ENCODE peak calls at places on chromosomes 12 and 14, in eight cellular contexts. I is dorsolateral prefrontal cortex, G is left ventricle myocardium inferior, E is breast epithelium, H is fibroblast of lung, B is heart right ventricle, U is OCI-LY7, Z is lower lobe of right lung. X is an unnamed sample.
A peak's percentile ranks its signal among the peaks of the same experiment; 100 is the strongest.

GRCh38 chr12:76706761-76707160 is 57.2 kb upstream of the ZDHHC17 start:
- DNase-seq in E (no peak), H (peak; percentile 55), G (no peak), B (no peak), Z (no peak), I (no peak), U (no peak), X (no peak)

GRCh38 chr14:88791252-88791621 is 1.5 kb downstream of the EML5 start:
- DNase-seq in H (no peak), E (no peak), I (no peak), U (no peak), B (no peak), G (no peak), Z (no peak), X (no peak)

GRCh38 chr12:3202734-3203446 is 125.7 kb downstream of the TSPAN9 start:
- DNase-seq in G (no peak), I (peak; percentile 35), H (no peak), U (peak; percentile 49), E (no peak), Z (no peak), B (peak; percentile 78), X (no peak)

GRCh38 chr12:105256011-105256410 is 20.0 kb upstream of the APPL2 start:
- DNase-seq in H (peak; percentile 68), U (no peak), B (no peak), E (no peak), Z (no peak), G (no peak), I (no peak), X (no peak)

GRCh38 chr14:78644824-78645559 is 474.8 kb downstream of the NRXN3 start:
- DNase-seq in H (no peak), B (no peak), Z (no peak), I (no peak), G (no peak), U (no peak), E (no peak), X (no peak)

GRCh38 chr14:23577004-23577681 is 1.4 kb downstream of the JPH4 start:
- DNase-seq in I (no peak), G (no peak), Z (no peak), E (no peak), H (no peak), B (no peak), U (no peak), X (no peak)

GRCh38 chr12:32331133-32331532 is 68.2 kb upstream of the FGD4 start:
- DNase-seq in B (no peak), I (no peak), U (no peak), Z (no peak), G (no peak), H (peak; percentile 20), E (no peak), X (no peak)

GRCh38 chr12:95182868-95183415 is 34.3 kb downstream of the FGD6 start:
- DNase-seq in G (no peak), Z (no peak), U (no peak), H (peak; percentile 98), I (no peak), E (no peak), B (no peak), X (no peak)

GRCh38 chr12:100267603-100268281 is 765 bp downstream of the SCYL2 start:
- DNase-seq in I (no peak), Z (no peak), H (peak; percentile 58), G (no peak), U (no peak), B (no peak), E (no peak), X (no peak)

GRCh38 chr14:105153331-105153731 is 15.2 kb downstream of the JAG2 start:
- DNase-seq in U (no peak), Z (no peak), G (peak; percentile 70), B (peak; percentile 68), E (no peak), I (no peak), H (no peak), X (no peak)

GRCh38 chr14:92160619-92161018 is 38.9 kb downstream of the CPSF2 start:
- DNase-seq in U (no peak), Z (no peak), B (no peak), G (no peak), I (no peak), E (no peak), H (peak; percentile 66), X (no peak)
- H3K27ac ChIP-seq in U (no peak overlapping the region), Z (no peak overlapping the region), B (no peak overlapping the region), G (no peak overlapping the region), I (no peak overlapping the region), E (no peak overlapping the region), H (peak overlapping the region; percentile 23), X (no peak overlapping the region)

DNA sequence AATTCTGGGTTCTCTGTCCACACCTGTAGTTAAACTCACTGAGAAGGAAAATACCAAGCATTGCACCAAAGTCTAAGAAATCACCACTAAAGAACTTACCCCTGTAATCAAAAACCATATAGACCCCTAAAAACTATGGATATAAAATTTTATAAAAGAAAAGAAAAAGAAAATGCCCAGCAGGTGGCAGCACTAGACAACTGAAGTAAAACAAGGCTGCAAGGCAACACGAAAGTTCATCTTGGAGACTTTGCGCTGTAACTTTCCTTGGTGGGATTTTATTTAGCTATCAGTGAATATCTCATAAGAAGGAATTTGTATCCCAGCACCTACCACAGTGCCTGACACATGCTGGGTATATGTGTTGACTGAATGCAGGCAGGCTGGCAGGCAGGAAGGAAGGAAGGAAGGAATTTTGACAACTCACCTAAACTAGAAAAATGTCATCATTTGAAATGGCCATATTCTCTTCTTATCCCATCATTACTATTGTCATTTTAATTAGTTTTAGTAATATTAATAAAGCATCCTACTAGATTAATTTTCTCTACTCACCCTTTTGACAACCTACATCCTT is 68.2 kb upstream of the ETV6 start:
- DNase-seq in B (no peak), H (peak; percentile 71), Z (no peak), I (peak; percentile 62), E (peak; percentile 37), U (peak; percentile 86), G (peak; percentile 18), X (no peak)
- TF ChIP-seq CTCF in B (peak; percentile 76), H (peak; percentile 40), Z (peak; percentile 60), I (peak; percentile 86), E (peak; percentile 63), U (peak; percentile 82), G (peak; percentile 73), X (peak; percentile 73)

GRCh38 chr12:120228291-120229070 is 27.6 kb upstream of the RPLP0 start:
- DNase-seq in I (peak; percentile 84), H (peak; percentile 70), U (peak; percentile 91), Z (peak; percentile 88), B (peak; percentile 90), E (peak; percentile 75), G (peak; percentile 87), X (peak; percentile 30)
- H3K4me3 ChIP-seq in I (no peak overlapping the region), H (no peak overlapping the region), U (peak overlapping the region; percentile 43), Z (peak overlapping the region; percentile 33), B (peak overlapping the region; percentile 28), E (peak overlapping the region; percentile 50), G (peak overlapping the region; percentile 47), X (no peak overlapping the region)

GRCh38 chr14:22225526-22226133 is 363.4 kb downstream of the DAD1 start:
- DNase-seq in G (no peak), U (no peak), H (peak; percentile 80), Z (no peak), B (no peak), E (no peak), I (no peak), X (no peak)
- H3K27ac ChIP-seq in G (no peak overlapping the region), U (no peak overlapping the region), H (no peak overlapping the region), Z (no peak overlapping the region), B (no peak overlapping the region), E (no peak overlapping the region), I (no peak overlapping the region), X (no peak overlapping the region)

DNA sequence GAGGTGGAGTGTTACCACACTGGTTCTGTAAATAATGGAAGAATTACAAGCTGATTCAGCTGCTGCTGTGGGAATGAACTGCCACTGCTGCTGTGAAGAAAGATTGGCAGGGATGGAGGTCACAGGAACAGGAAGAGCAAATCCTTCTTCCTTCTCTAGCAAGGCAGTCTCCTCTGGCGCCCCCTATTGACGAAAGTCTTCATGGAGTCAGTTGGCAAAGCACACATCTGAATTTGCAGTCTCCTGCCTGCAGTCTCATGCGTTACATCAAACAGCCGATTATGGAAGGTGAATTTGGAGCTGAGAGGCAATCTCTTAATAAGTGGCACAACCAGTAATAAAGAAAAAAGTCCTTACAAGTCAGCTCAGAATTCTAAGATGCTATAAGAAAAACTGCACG is 106.0 kb upstream of the TMTC1 start:
- DNase-seq in I (peak; percentile 44), E (no peak), B (no peak), Z (no peak), H (peak; percentile 12), G (peak; percentile 28), U (peak; percentile 11), X (no peak)
- TF ChIP-seq CTCF in I (peak; percentile 55), E (peak; percentile 21), B (peak; percentile 65), Z (peak; percentile 54), H (peak; percentile 42), G (peak; percentile 75), U (peak; percentile 70), X (peak; percentile 13)

GRCh38 chr12:109714913-109715244 is 1.3 kb downstream of the FAM222A start:
- DNase-seq in H (no peak), U (no peak), G (no peak), B (no peak), Z (no peak), E (no peak), I (no peak), X (no peak)
- H3K4me3 ChIP-seq in H (no peak overlapping the region), U (peak overlapping the region; percentile 67), G (peak overlapping the region; percentile 84), B (peak overlapping the region; percentile 68), Z (peak overlapping the region; percentile 77), E (peak overlapping the region; percentile 73), I (peak overlapping the region; percentile 77), X (peak overlapping the region; percentile 39)

GRCh38 chr12:6457220-6457945 is 5.5 kb downstream of the TAPBPL start:
- DNase-seq in I (no peak), G (no peak), Z (no peak), B (no peak), U (no peak), H (no peak), E (no peak), X (no peak)
- H3K27ac ChIP-seq in I (no peak overlapping the region), G (no peak overlapping the region), Z (no peak overlapping the region), B (no peak overlapping the region), U (no peak overlapping the region), H (no peak overlapping the region), E (no peak overlapping the region), X (no peak overlapping the region)

X was measured in esophagus squamous epithelium.